ENCODE peak calls at places on chromosome 10, in ten cellular contexts. O is astrocyte of the spinal cord; Q is AG09309; V is spleen; E is breast epithelium; P is mammary epithelial cell; L is CD8-positive, alpha-beta T cell; F is Panc1; C is HFF-Myc; U is bronchial epithelial cell. Z is an unnamed sample.

GRCh38 chr10:120422459-120422858 is 34.6 kb upstream of the PLPP4 start:
- DNase-seq in O (peak; percentile 92), Q (peak; percentile 71), V (no peak), E (no peak), P (peak; percentile 73), L (no peak), F (no peak), C (peak; percentile 35), U (peak; percentile 50), Z (peak; percentile 80)

GRCh38 chr10:118594392-118595063 is 920 bp downstream of the PRLHR start:
- DNase-seq in O (peak; percentile 22), Q (no peak), V (no peak), E (no peak), P (peak; percentile 57), L (peak; percentile 47), F (no peak), C (no peak), U (peak; percentile 17), Z (no peak)

GRCh38 chr10:9745158-9745557 is 1272.5 kb upstream of the CELF2 start:
- DNase-seq in O (no peak), Q (no peak), V (no peak), E (no peak), P (no peak), L (no peak), F (no peak), C (no peak), U (no peak), Z (no peak)

GRCh38 chr10:11330383-11331020 is 280.9 kb downstream of the USP6NL start:
- DNase-seq in O (peak; percentile 35), Q (no peak), V (no peak), E (no peak), P (no peak), L (no peak), F (no peak), C (peak; percentile 45), U (no peak), Z (no peak)

GRCh38 chr10:116748041-116748440 is 5.7 kb upstream of the HSPA12A start:
- DNase-seq in O (no peak), Q (no peak), V (no peak), E (no peak), P (peak; percentile 81), L (no peak), F (no peak), C (no peak), U (peak; percentile 92), Z (no peak)

GRCh38 chr10:615583-616152 is 73.8 kb downstream of the DIP2C start:
- DNase-seq in O (peak; percentile 89), Q (peak; percentile 78), V (peak; percentile 28), E (no peak), P (peak; percentile 41), L (no peak), F (no peak), C (no peak), U (peak; percentile 42), Z (no peak)

GRCh38 chr10:10788761-10789160 is 228.9 kb upstream of the CELF2 start:
- DNase-seq in O (no peak), Q (no peak), V (no peak), E (no peak), P (no peak), L (no peak), F (no peak), C (no peak), U (no peak), Z (no peak)

GRCh38 chr10:89280501-89280900 is 21.3 kb upstream of the IFIT2 start:
- DNase-seq in O (no peak), Q (no peak), V (no peak), E (no peak), P (no peak), L (no peak), F (no peak), C (no peak), U (no peak), Z (no peak)

GRCh38 chr10:107443817-107444216 is 279.3 kb upstream of the SORCS1 start:
- DNase-seq in O (no peak), Q (no peak), V (no peak), E (no peak), P (no peak), L (no peak), F (no peak), C (no peak), U (no peak), Z (no peak)
- TF ChIP-seq CTCF in O (no peak), Q (no peak), V (no peak), E (no peak), P (no peak), L (no peak), F (no peak), C (no peak), U (no peak), Z (no peak)

GRCh38 chr10:62057872-62058271 is 156.4 kb downstream of the ARID5B start:
- DNase-seq in O (no peak), Q (no peak), V (no peak), E (no peak), P (no peak), L (no peak), F (no peak), C (no peak), U (no peak), Z (no peak)

GRCh38 chr10:62056219-62056618 is 154.7 kb downstream of the ARID5B start:
- DNase-seq in O (no peak), Q (no peak), V (no peak), E (no peak), P (no peak), L (no peak), F (no peak), C (no peak), U (no peak), Z (no peak)

GRCh38 chr10:62058476-62058875 is 157.0 kb downstream of the ARID5B start:
- DNase-seq in O (no peak), Q (no peak), V (no peak), E (no peak), P (no peak), L (no peak), F (no peak), C (no peak), U (no peak), Z (no peak)

GRCh38 chr10:62056660-62057059 is 155.2 kb downstream of the ARID5B start:
- DNase-seq in O (no peak), Q (no peak), V (no peak), E (no peak), P (no peak), L (no peak), F (no peak), C (no peak), U (no peak), Z (no peak)

GRCh38 chr10:62057359-62057758 is 155.9 kb downstream of the ARID5B start:
- DNase-seq in O (no peak), Q (no peak), V (no peak), E (no peak), P (no peak), L (no peak), F (no peak), C (no peak), U (no peak), Z (no peak)
- H3K4me3 ChIP-seq in O (no peak overlapping the region), Q (no peak overlapping the region), V (no peak overlapping the region), E (peak overlapping the region; percentile 66), P (no peak overlapping the region), L (no peak overlapping the region), F (no peak overlapping the region), C (peak overlapping the region; percentile 16), U (no peak overlapping the region), Z (no peak overlapping the region)

GRCh38 chr10:3455385-3456334 is 283.1 kb upstream of the PITRM1 start:
- DNase-seq in O (peak; percentile 60), Q (no peak), V (no peak), E (no peak), P (peak; percentile 62), L (no peak), F (no peak), C (no peak), U (no peak), Z (no peak)

GRCh38 chr10:3451516-3452185 is 279.1 kb upstream of the PITRM1 start:
- DNase-seq in O (no peak), Q (no peak), V (no peak), E (no peak), P (no peak), L (no peak), F (no peak), C (no peak), U (no peak), Z (no peak)

GRCh38 chr10:3452683-3453388 is 280.3 kb upstream of the PITRM1 start:
- DNase-seq in O (peak; percentile 93), Q (peak; percentile 71), V (no peak), E (no peak), P (peak; percentile 68), L (no peak), F (no peak), C (no peak), U (peak; percentile 37), Z (peak; percentile 84)

DNA sequence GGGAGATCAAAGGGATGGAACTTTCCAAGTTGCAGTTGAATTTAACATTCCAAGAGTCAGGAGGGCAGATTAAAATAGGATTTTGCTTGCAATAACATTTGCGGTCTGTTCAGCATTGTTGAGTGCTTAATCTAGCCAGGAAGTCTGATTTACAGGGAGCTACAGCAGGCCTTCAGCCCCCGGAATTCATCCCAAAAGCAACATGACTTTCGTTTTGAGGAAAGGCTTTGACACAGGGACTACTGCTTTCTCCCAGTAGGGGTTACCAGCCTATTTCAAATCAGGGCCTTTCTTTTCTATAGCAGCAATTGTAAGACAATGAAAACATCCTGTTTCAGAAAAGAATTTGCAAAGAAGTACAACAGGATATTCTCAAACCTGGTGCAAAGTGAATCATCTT is 279.7 kb upstream of the PITRM1 start:
- DNase-seq in O (peak; percentile 98), Q (peak; percentile 82), V (no peak), E (no peak), P (peak; percentile 56), L (no peak), F (no peak), C (peak; percentile 92), U (no peak), Z (peak; percentile 83)
- TF ChIP-seq CTCF in O (peak; percentile 63), Q (peak; percentile 54), V (no peak), E (peak; percentile 49), P (peak; percentile 57), L (no peak), F (peak; percentile 28), C (peak; percentile 49), U (peak; percentile 7), Z (peak; percentile 46)

GRCh38 chr10:69106900-69107511 is 17.0 kb upstream of the VPS26A start:
- DNase-seq in O (no peak), Q (no peak), V (no peak), E (no peak), P (no peak), L (no peak), F (no peak), C (no peak), U (no peak), Z (no peak)

GRCh38 chr10:69103784-69104183 is 15.9 kb downstream of the SRGN start:
- DNase-seq in O (no peak), Q (no peak), V (no peak), E (no peak), P (no peak), L (no peak), F (no peak), C (no peak), U (no peak), Z (no peak)

GRCh38 chr10:69104994-69105790 is 17.3 kb downstream of the SRGN start:
- DNase-seq in O (no peak), Q (no peak), V (no peak), E (no peak), P (no peak), L (no peak), F (no peak), C (no peak), U (no peak), Z (no peak)

GRCh38 chr10:69102429-69102828 is 14.5 kb downstream of the SRGN start:
- DNase-seq in O (no peak), Q (no peak), V (no peak), E (no peak), P (no peak), L (no peak), F (no peak), C (no peak), U (no peak), Z (no peak)

DNA sequence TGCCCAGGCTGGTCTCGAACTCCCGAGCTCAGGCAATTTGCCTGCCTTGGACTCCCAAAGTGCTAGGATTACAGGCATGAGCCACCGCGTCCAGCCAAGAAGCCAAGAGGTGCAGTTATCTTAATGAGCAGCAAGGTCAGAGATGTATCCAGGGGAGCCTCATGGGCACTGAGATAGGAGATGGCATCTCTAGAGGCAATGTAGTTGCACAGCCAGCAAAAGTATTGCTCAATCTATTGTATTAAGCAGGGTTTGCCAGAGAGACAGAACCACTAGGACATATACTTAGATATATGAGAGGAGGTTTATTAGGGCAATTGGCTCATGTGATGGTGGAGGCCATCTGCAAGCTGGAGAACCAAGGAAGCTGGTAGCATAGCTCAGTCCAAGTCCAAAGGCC is 16.3 kb upstream of the VPS26A start:
- DNase-seq in O (no peak), Q (no peak), V (no peak), E (no peak), P (no peak), L (no peak), F (no peak), C (no peak), U (no peak), Z (no peak)
- H3K4me3 ChIP-seq in O (no peak overlapping the region), Q (no peak overlapping the region), V (no peak overlapping the region), E (no peak overlapping the region), P (no peak overlapping the region), L (no peak overlapping the region), F (no peak overlapping the region), C (no peak overlapping the region), U (no peak overlapping the region), Z (no peak overlapping the region)

Z was measured in kidney epithelial cell.